ENCODE peak calls at places on chromosomes 6 and 20, in six cellular contexts. W is HTR-8/SVneo, X is ACHN, F is RWPE1, K is astrocyte of the spinal cord, G is hypothalamus. L is an unnamed sample.

GRCh38 chr6:15326072-15326614 is 80.3 kb downstream of the JARID2 start:
- DNase-seq in X (no peak), K (no peak), W (no peak), G (no peak), F (no peak), L (no peak)

GRCh38 chr20:62894261-62894660 is 32.0 kb downstream of the DIDO1 start:
- DNase-seq in K (no peak), W (no peak), X (no peak), G (no peak), F (no peak), L (no peak)

GRCh38 chr6:122610690-122611455 is 668 bp downstream of the PKIB start:
- DNase-seq in K (peak), F (peak), W (peak), G (no peak), X (peak), L (peak)

GRCh38 chr6:125791151-125791819 is 525 bp downstream of the NCOA7 start:
- DNase-seq in K (peak), W (peak), F (peak), X (peak), G (no peak), L (peak)

GRCh38 chr6:147624946-147625515 is 116.5 kb downstream of the SAMD5 start:
- DNase-seq in K (no peak), G (no peak), F (no peak), W (no peak), X (no peak), L (no peak)

GRCh38 chr20:1326031-1326930 is 2.7 kb downstream of the SDCBP2 start:
- DNase-seq in X (no peak), G (no peak), F (no peak), K (no peak), W (no peak), L (no peak)

GRCh38 chr6:100229512-100229911 is 235.2 kb downstream of the SIM1 start:
- DNase-seq in K (no peak), W (no peak), G (no peak), X (no peak), F (no peak), L (no peak)

GRCh38 chr6:116876635-116877611 is at the start of gene RFX6:
- DNase-seq in W (no peak), G (no peak), F (peak), K (no peak), X (no peak), L (no peak)

GRCh38 chr6:116239256-116239655 is 14.6 kb downstream of the TSPYL4 start:
- DNase-seq in W (no peak), K (no peak), F (no peak), X (no peak), G (no peak), L (no peak)

GRCh38 chr6:28446818-28447511 is 3.7 kb upstream of the ZSCAN23 start:
- DNase-seq in G (no peak), X (no peak), W (no peak), F (no peak), K (peak), L (no peak)

GRCh38 chr6:163383912-163384311 is 30.6 kb upstream of the QKI start:
- DNase-seq in K (peak), F (peak), X (no peak), G (no peak), W (no peak), L (no peak)

GRCh38 chr6:4085329-4085695 is 6.4 kb upstream of the FAM217A start:
- DNase-seq in K (peak), W (no peak), X (no peak), F (peak), G (no peak), L (no peak)

GRCh38 chr6:42148058-42148457 is 5.6 kb upstream of the C6orf132 start:
- DNase-seq in X (no peak), F (no peak), W (no peak), G (no peak), K (no peak), L (no peak)

GRCh38 chr20:59165794-59166709 is 2.4 kb downstream of the ZNF831 start:
- DNase-seq in F (no peak), G (no peak), X (no peak), K (no peak), W (no peak), L (no peak)

GRCh38 chr6:128346569-128346968 is 173.8 kb downstream of the PTPRK start:
- DNase-seq in K (no peak), W (no peak), G (no peak), F (no peak), X (no peak), L (no peak)

GRCh38 chr6:24980507-24981384 is 45.0 kb upstream of the RIPOR2 start:
- DNase-seq in W (no peak), F (no peak), X (no peak), K (no peak), G (no peak), L (no peak)

GRCh38 chr20:50724851-50725721 is 6.3 kb upstream of the PARD6B start:
- DNase-seq in F (peak), X (peak), K (peak), W (peak), G (no peak), L (no peak)

GRCh38 chr6:149234051-149234962 is 83.2 kb upstream of the TAB2 start:
- DNase-seq in W (peak), F (peak), X (no peak), G (no peak), K (peak), L (no peak)

GRCh38 chr6:75207211-75207984 is 1.5 kb upstream of the COL12A1 start:
- DNase-seq in F (no peak), W (no peak), G (no peak), X (no peak), K (peak), L (no peak)

GRCh38 chr20:38726849-38727601 is 2.7 kb downstream of the SLC32A1 start:
- DNase-seq in F (no peak), X (no peak), G (no peak), K (no peak), W (no peak), L (no peak)

GRCh38 chr6:114159727-114160126 is 183.1 kb downstream of the HS3ST5 start:
- DNase-seq in X (no peak), K (no peak), W (no peak), G (no peak), F (no peak), L (no peak)

GRCh38 chr20:64130876-64131275 is 23.5 kb upstream of the NPBWR2 start:
- DNase-seq in X (no peak), W (no peak), G (no peak), F (no peak), K (no peak), L (no peak)

GRCh38 chr6:111680013-111680712 is 74.5 kb upstream of the TRAF3IP2 start:
- DNase-seq in K (no peak), F (no peak), X (no peak), W (no peak), G (no peak), L (no peak)

GRCh38 chr6:92756912-92757311 is 662.4 kb downstream of the EPHA7 start:
- DNase-seq in K (peak), F (peak), W (no peak), G (no peak), X (no peak), L (no peak)

GRCh38 chr6:36622901-36623546 is 28.9 kb downstream of the SRSF3 start:
- DNase-seq in X (no peak), F (no peak), K (no peak), G (no peak), W (no peak), L (no peak)

GRCh38 chr20:63740501-63741353 is 1.2 kb downstream of the SLC2A4RG start:
- DNase-seq in K (peak), W (peak), F (peak), X (peak), G (peak), L (peak)

GRCh38 chr6:137044366-137045220 is at the start of gene IL20RA:
- DNase-seq in W (peak), X (peak), K (peak), F (peak), G (no peak), L (no peak)

GRCh38 chr20:48788486-48789072 is 39.2 kb downstream of the PREX1 start:
- DNase-seq in G (no peak), W (no peak), X (no peak), F (no peak), K (no peak), L (no peak)

GRCh38 chr20:43799150-43799711 is 72.4 kb upstream of the GTSF1L start:
- DNase-seq in W (no peak), K (no peak), G (no peak), X (no peak), F (no peak), L (no peak)

GRCh38 chr6:136403166-136403980 is 113.7 kb upstream of the BCLAF1 start:
- DNase-seq in K (peak), W (peak), G (no peak), X (peak), F (peak), L (no peak)

GRCh38 chr6:25726122-25726911 is 28.2 kb upstream of the SLC17A4 start:
- DNase-seq in G (no peak), K (no peak), X (no peak), F (no peak), W (no peak), L (no peak)

GRCh38 chr6:119267506-119267905 is 82.1 kb downstream of the MAN1A1 start:
- DNase-seq in F (no peak), K (no peak), G (no peak), W (no peak), X (no peak), L (no peak)

GRCh38 chr6:209432-210103 is 82.7 kb upstream of the DUSP22 start:
- DNase-seq in X (no peak), W (no peak), F (no peak), K (no peak), G (no peak), L (no peak)

GRCh38 chr20:35329435-35330139 is 37.4 kb upstream of the FAM83C start:
- DNase-seq in X (peak), K (no peak), G (no peak), W (peak), F (peak), L (no peak)

GRCh38 chr6:33885121-33886057 is 81.6 kb upstream of the MLN start:
- DNase-seq in K (peak), G (no peak), X (peak), F (peak), W (peak), L (no peak)

GRCh38 chr20:64203037-64203777 is 39.0 kb downstream of the MYT1 start:
- DNase-seq in K (no peak), F (no peak), W (no peak), G (no peak), X (no peak), L (no peak)

GRCh38 chr20:3818155-3819151 is 1.9 kb upstream of the AP5S1 start:
- DNase-seq in W (peak), F (peak), X (peak), G (no peak), K (peak), L (peak)